ENCODE peak calls at places on chromosomes 3 and 15, in eight cellular contexts. One of them, this sample, is unnamed.

GRCh38 chr3:120470870-120471269 is 20.1 kb upstream of the FSTL1 start:
- DNase-seq in posterior cingulate gyrus: no peak
- DNase-seq in lower leg skin: no peak
- DNase-seq in stimulated activated CD8-positive, alpha-beta memory T cell treated with anti-CD3 and anti-CD28 coated beads, Interleukin-4, amount 100 ng/mL, for 48 hours: no peak
- DNase-seq in progenitor cell of endocrine pancreas: no peak
- DNase-seq in endothelial cell: no peak
- DNase-seq in glutamatergic neuron: no peak
- DNase-seq in WTC11: no peak
- DNase-seq in this sample: no peak

GRCh38 chr15:26722621-26723160 is 50.2 kb downstream of the GABRB3 start:
- DNase-seq in glutamatergic neuron: no peak
- DNase-seq in stimulated activated CD8-positive, alpha-beta memory T cell treated with anti-CD3 and anti-CD28 coated beads, Interleukin-4, amount 100 ng/mL, for 48 hours: no peak
- DNase-seq in progenitor cell of endocrine pancreas: no peak
- DNase-seq in lower leg skin: no peak
- DNase-seq in WTC11: no peak
- DNase-seq in endothelial cell: no peak
- DNase-seq in posterior cingulate gyrus: no peak
- DNase-seq in this sample: no peak

GRCh38 chr3:183555541-183556081 is at the start of gene KLHL6:
- DNase-seq in stimulated activated CD8-positive, alpha-beta memory T cell treated with anti-CD3 and anti-CD28 coated beads, Interleukin-4, amount 100 ng/mL, for 48 hours: peak; percentile 81
- DNase-seq in progenitor cell of endocrine pancreas: no peak
- DNase-seq in WTC11: no peak
- DNase-seq in lower leg skin: no peak
- DNase-seq in posterior cingulate gyrus: no peak
- DNase-seq in glutamatergic neuron: no peak
- DNase-seq in endothelial cell: peak; percentile 67
- DNase-seq in this sample: peak; percentile 21

GRCh38 chr3:12774619-12775018 is 15.6 kb upstream of the TMEM40 start:
- DNase-seq in endothelial cell: no peak
- DNase-seq in progenitor cell of endocrine pancreas: no peak
- DNase-seq in stimulated activated CD8-positive, alpha-beta memory T cell treated with anti-CD3 and anti-CD28 coated beads, Interleukin-4, amount 100 ng/mL, for 48 hours: no peak
- DNase-seq in posterior cingulate gyrus: no peak
- DNase-seq in lower leg skin: no peak
- DNase-seq in WTC11: no peak
- DNase-seq in glutamatergic neuron: no peak
- DNase-seq in this sample: no peak

GRCh38 chr3:154018100-154018696 is 103.0 kb upstream of the ARHGEF26 start:
- DNase-seq in posterior cingulate gyrus: no peak
- DNase-seq in WTC11: peak; percentile 76
- DNase-seq in stimulated activated CD8-positive, alpha-beta memory T cell treated with anti-CD3 and anti-CD28 coated beads, Interleukin-4, amount 100 ng/mL, for 48 hours: peak; percentile 59
- DNase-seq in progenitor cell of endocrine pancreas: peak; percentile 23
- DNase-seq in endothelial cell: peak; percentile 63
- DNase-seq in glutamatergic neuron: peak; percentile 83
- DNase-seq in lower leg skin: no peak
- DNase-seq in this sample: peak; percentile 47

GRCh38 chr3:108250626-108251025 is 28.4 kb upstream of the IFT57 start:
- DNase-seq in lower leg skin: no peak
- DNase-seq in glutamatergic neuron: no peak
- DNase-seq in stimulated activated CD8-positive, alpha-beta memory T cell treated with anti-CD3 and anti-CD28 coated beads, Interleukin-4, amount 100 ng/mL, for 48 hours: no peak
- DNase-seq in endothelial cell: no peak
- DNase-seq in WTC11: no peak
- DNase-seq in posterior cingulate gyrus: no peak
- DNase-seq in progenitor cell of endocrine pancreas: no peak
- DNase-seq in this sample: peak; percentile 25

GRCh38 chr3:43173949-43174348 is 68.1 kb upstream of the POMGNT2 start:
- DNase-seq in lower leg skin: no peak
- DNase-seq in glutamatergic neuron: no peak
- DNase-seq in posterior cingulate gyrus: no peak
- DNase-seq in WTC11: no peak
- DNase-seq in progenitor cell of endocrine pancreas: no peak
- DNase-seq in stimulated activated CD8-positive, alpha-beta memory T cell treated with anti-CD3 and anti-CD28 coated beads, Interleukin-4, amount 100 ng/mL, for 48 hours: no peak
- DNase-seq in endothelial cell: no peak
- DNase-seq in this sample: no peak

GRCh38 chr3:70000563-70001081 is 1.1 kb downstream of the SAMMSON start:
- DNase-seq in posterior cingulate gyrus: peak; percentile 73
- DNase-seq in glutamatergic neuron: no peak
- DNase-seq in endothelial cell: no peak
- DNase-seq in stimulated activated CD8-positive, alpha-beta memory T cell treated with anti-CD3 and anti-CD28 coated beads, Interleukin-4, amount 100 ng/mL, for 48 hours: no peak
- DNase-seq in WTC11: no peak
- DNase-seq in lower leg skin: no peak
- DNase-seq in progenitor cell of endocrine pancreas: no peak
- DNase-seq in this sample: peak; percentile 38

GRCh38 chr3:55189359-55189801 is 261.5 kb upstream of the LRTM1 start:
- DNase-seq in posterior cingulate gyrus: no peak
- DNase-seq in progenitor cell of endocrine pancreas: no peak
- DNase-seq in glutamatergic neuron: no peak
- DNase-seq in lower leg skin: no peak
- DNase-seq in endothelial cell: no peak
- DNase-seq in stimulated activated CD8-positive, alpha-beta memory T cell treated with anti-CD3 and anti-CD28 coated beads, Interleukin-4, amount 100 ng/mL, for 48 hours: no peak
- DNase-seq in WTC11: no peak
- DNase-seq in this sample: peak; percentile 92

GRCh38 chr15:87556886-87557285 is 699.7 kb downstream of the NTRK3 start:
- DNase-seq in WTC11: no peak
- DNase-seq in stimulated activated CD8-positive, alpha-beta memory T cell treated with anti-CD3 and anti-CD28 coated beads, Interleukin-4, amount 100 ng/mL, for 48 hours: no peak
- DNase-seq in endothelial cell: no peak
- DNase-seq in progenitor cell of endocrine pancreas: no peak
- DNase-seq in glutamatergic neuron: no peak
- DNase-seq in lower leg skin: no peak
- DNase-seq in posterior cingulate gyrus: no peak
- DNase-seq in this sample: no peak

GRCh38 chr3:122681294-122682015 is 816 bp downstream of the PARP14 start:
- DNase-seq in lower leg skin: no peak
- DNase-seq in WTC11: peak; percentile 24
- DNase-seq in endothelial cell: no peak
- DNase-seq in stimulated activated CD8-positive, alpha-beta memory T cell treated with anti-CD3 and anti-CD28 coated beads, Interleukin-4, amount 100 ng/mL, for 48 hours: no peak
- DNase-seq in progenitor cell of endocrine pancreas: no peak
- DNase-seq in posterior cingulate gyrus: no peak
- DNase-seq in glutamatergic neuron: no peak
- DNase-seq in this sample: peak; percentile 5

GRCh38 chr3:46725663-46726314 is 8.1 kb upstream of the PRSS50 start:
- DNase-seq in stimulated activated CD8-positive, alpha-beta memory T cell treated with anti-CD3 and anti-CD28 coated beads, Interleukin-4, amount 100 ng/mL, for 48 hours: peak; percentile 7
- DNase-seq in progenitor cell of endocrine pancreas: no peak
- DNase-seq in endothelial cell: no peak
- DNase-seq in glutamatergic neuron: no peak
- DNase-seq in lower leg skin: peak; percentile 12
- DNase-seq in posterior cingulate gyrus: no peak
- DNase-seq in WTC11: no peak
- DNase-seq in this sample: peak; percentile 11

GRCh38 chr15:69590932-69591524 is 138.4 kb downstream of the RPLP1 start:
- DNase-seq in glutamatergic neuron: no peak
- DNase-seq in lower leg skin: no peak
- DNase-seq in posterior cingulate gyrus: no peak
- DNase-seq in stimulated activated CD8-positive, alpha-beta memory T cell treated with anti-CD3 and anti-CD28 coated beads, Interleukin-4, amount 100 ng/mL, for 48 hours: no peak
- DNase-seq in WTC11: no peak
- DNase-seq in endothelial cell: no peak
- DNase-seq in progenitor cell of endocrine pancreas: no peak
- DNase-seq in this sample: no peak

GRCh38 chr3:126468028-126468891 is 7.4 kb downstream of the ZXDC start:
- DNase-seq in WTC11: peak; percentile 3
- DNase-seq in posterior cingulate gyrus: no peak
- DNase-seq in stimulated activated CD8-positive, alpha-beta memory T cell treated with anti-CD3 and anti-CD28 coated beads, Interleukin-4, amount 100 ng/mL, for 48 hours: no peak
- DNase-seq in progenitor cell of endocrine pancreas: no peak
- DNase-seq in endothelial cell: no peak
- DNase-seq in glutamatergic neuron: no peak
- DNase-seq in lower leg skin: peak; percentile 76
- DNase-seq in this sample: peak; percentile 26

This sample was measured in fibroblast of pulmonary artery.